ENCODE peak calls at places on chromosomes 16 and 17, in six cellular contexts. One of them, this sample, is unnamed.

GRCh38 chr16:67537270-67537635 is 8.6 kb downstream of the RIPOR1 start:
- DNase-seq in lower leg skin: peak
- DNase-seq in sigmoid colon: peak
- DNase-seq in mesenchymal stem cell: peak
- DNase-seq in fibroblast of pulmonary artery: peak
- DNase-seq in HL-60: no peak
- DNase-seq in this sample: peak

GRCh38 chr17:38724337-38724988 is 5.7 kb upstream of the CISD3 start:
- DNase-seq in lower leg skin: no peak
- DNase-seq in sigmoid colon: peak
- DNase-seq in mesenchymal stem cell: no peak
- DNase-seq in fibroblast of pulmonary artery: no peak
- DNase-seq in HL-60: no peak
- DNase-seq in this sample: no peak

GRCh38 chr16:89918453-89919347 is at the start of gene MC1R:
- DNase-seq in lower leg skin: no peak
- DNase-seq in sigmoid colon: no peak
- DNase-seq in mesenchymal stem cell: peak
- DNase-seq in fibroblast of pulmonary artery: peak
- DNase-seq in HL-60: no peak
- DNase-seq in this sample: peak

GRCh38 chr16:48124266-48124665 is 31.5 kb downstream of the ABCC12 start:
- DNase-seq in lower leg skin: no peak
- DNase-seq in sigmoid colon: no peak
- DNase-seq in mesenchymal stem cell: no peak
- DNase-seq in fibroblast of pulmonary artery: no peak
- DNase-seq in HL-60: no peak
- DNase-seq in this sample: no peak

GRCh38 chr17:3167574-3167973 is 29.7 kb upstream of the OR1A2 start:
- DNase-seq in lower leg skin: no peak
- DNase-seq in sigmoid colon: no peak
- DNase-seq in mesenchymal stem cell: no peak
- DNase-seq in fibroblast of pulmonary artery: no peak
- DNase-seq in HL-60: peak
- DNase-seq in this sample: no peak

GRCh38 chr17:40070895-40071719 is 8.3 kb downstream of the THRA start:
- DNase-seq in lower leg skin: no peak
- DNase-seq in sigmoid colon: peak
- DNase-seq in mesenchymal stem cell: no peak
- DNase-seq in fibroblast of pulmonary artery: no peak
- DNase-seq in HL-60: no peak
- DNase-seq in this sample: no peak

GRCh38 chr17:80892019-80892855 is 99.4 kb upstream of the CHMP6 start:
- DNase-seq in lower leg skin: peak
- DNase-seq in sigmoid colon: peak
- DNase-seq in mesenchymal stem cell: peak
- DNase-seq in fibroblast of pulmonary artery: peak
- DNase-seq in HL-60: peak
- DNase-seq in this sample: peak

GRCh38 chr16:259226-259625 is 16.5 kb downstream of the RGS11 start:
- DNase-seq in lower leg skin: no peak
- DNase-seq in sigmoid colon: no peak
- DNase-seq in mesenchymal stem cell: no peak
- DNase-seq in fibroblast of pulmonary artery: no peak
- DNase-seq in HL-60: no peak
- DNase-seq in this sample: no peak

GRCh38 chr16:14454391-14454790 is 175.7 kb downstream of the PARN start:
- DNase-seq in lower leg skin: no peak
- DNase-seq in sigmoid colon: no peak
- DNase-seq in mesenchymal stem cell: no peak
- DNase-seq in fibroblast of pulmonary artery: peak
- DNase-seq in HL-60: no peak
- DNase-seq in this sample: peak

GRCh38 chr17:21176996-21177395 is 37.0 kb downstream of the TMEM11 start:
- DNase-seq in lower leg skin: no peak
- DNase-seq in sigmoid colon: peak
- DNase-seq in mesenchymal stem cell: no peak
- DNase-seq in fibroblast of pulmonary artery: no peak
- DNase-seq in HL-60: no peak
- DNase-seq in this sample: no peak

GRCh38 chr17:6544770-6545169 is 11.6 kb downstream of the PITPNM3 start:
- DNase-seq in lower leg skin: no peak
- DNase-seq in sigmoid colon: no peak
- DNase-seq in mesenchymal stem cell: no peak
- DNase-seq in fibroblast of pulmonary artery: no peak
- DNase-seq in HL-60: no peak
- DNase-seq in this sample: no peak

GRCh38 chr16:70649300-70649699 is 2.9 kb downstream of the IL34 start:
- DNase-seq in lower leg skin: no peak
- DNase-seq in sigmoid colon: no peak
- DNase-seq in mesenchymal stem cell: no peak
- DNase-seq in fibroblast of pulmonary artery: no peak
- DNase-seq in HL-60: no peak
- DNase-seq in this sample: no peak

GRCh38 chr16:89599451-89599858 is 14.0 kb upstream of the DPEP1 start:
- DNase-seq in lower leg skin: no peak
- DNase-seq in sigmoid colon: no peak
- DNase-seq in mesenchymal stem cell: no peak
- DNase-seq in fibroblast of pulmonary artery: no peak
- DNase-seq in HL-60: no peak
- DNase-seq in this sample: no peak

GRCh38 chr16:87675111-87675510 is 72.8 kb downstream of the JPH3 start:
- DNase-seq in lower leg skin: no peak
- DNase-seq in sigmoid colon: no peak
- DNase-seq in mesenchymal stem cell: no peak
- DNase-seq in fibroblast of pulmonary artery: no peak
- DNase-seq in HL-60: no peak
- DNase-seq in this sample: no peak

GRCh38 chr16:74607310-74607966 is 524 bp upstream of the GLG1 start:
- DNase-seq in lower leg skin: no peak
- DNase-seq in sigmoid colon: no peak
- DNase-seq in mesenchymal stem cell: no peak
- DNase-seq in fibroblast of pulmonary artery: no peak
- DNase-seq in HL-60: no peak
- DNase-seq in this sample: no peak

GRCh38 chr17:58416396-58416795 is 938 bp downstream of the RNF43 start:
- DNase-seq in lower leg skin: no peak
- DNase-seq in sigmoid colon: no peak
- DNase-seq in mesenchymal stem cell: no peak
- DNase-seq in fibroblast of pulmonary artery: no peak
- DNase-seq in HL-60: no peak
- DNase-seq in this sample: no peak

GRCh38 chr17:47801906-47802305 is 19.7 kb downstream of the OSBPL7 start:
- DNase-seq in lower leg skin: no peak
- DNase-seq in sigmoid colon: no peak
- DNase-seq in mesenchymal stem cell: no peak
- DNase-seq in fibroblast of pulmonary artery: no peak
- DNase-seq in HL-60: no peak
- DNase-seq in this sample: no peak

GRCh38 chr16:67000384-67001158 is 12.2 kb downstream of the CES4A start:
- DNase-seq in lower leg skin: peak
- DNase-seq in sigmoid colon: peak
- DNase-seq in mesenchymal stem cell: peak
- DNase-seq in fibroblast of pulmonary artery: peak
- DNase-seq in HL-60: peak
- DNase-seq in this sample: peak

GRCh38 chr17:62671553-62671952 is 44.1 kb downstream of the MRC2 start:
- DNase-seq in lower leg skin: peak
- DNase-seq in sigmoid colon: peak
- DNase-seq in mesenchymal stem cell: no peak
- DNase-seq in fibroblast of pulmonary artery: no peak
- DNase-seq in HL-60: no peak
- DNase-seq in this sample: no peak

GRCh38 chr17:34226011-34226410 is 29.1 kb upstream of the CCL2 start:
- DNase-seq in lower leg skin: no peak
- DNase-seq in sigmoid colon: no peak
- DNase-seq in mesenchymal stem cell: no peak
- DNase-seq in fibroblast of pulmonary artery: no peak
- DNase-seq in HL-60: no peak
- DNase-seq in this sample: no peak

GRCh38 chr17:73657473-73658116 is 13.3 kb upstream of the SDK2 start:
- DNase-seq in lower leg skin: no peak
- DNase-seq in sigmoid colon: no peak
- DNase-seq in mesenchymal stem cell: peak
- DNase-seq in fibroblast of pulmonary artery: peak
- DNase-seq in HL-60: no peak
- DNase-seq in this sample: peak

GRCh38 chr16:86618431-86619262 is 40.3 kb downstream of the FOXL1 start:
- DNase-seq in lower leg skin: no peak
- DNase-seq in sigmoid colon: no peak
- DNase-seq in mesenchymal stem cell: peak
- DNase-seq in fibroblast of pulmonary artery: no peak
- DNase-seq in HL-60: no peak
- DNase-seq in this sample: no peak

GRCh38 chr17:32275060-32276042 is 9.7 kb downstream of the RHBDL3 start:
- DNase-seq in lower leg skin: no peak
- DNase-seq in sigmoid colon: no peak
- DNase-seq in mesenchymal stem cell: peak
- DNase-seq in fibroblast of pulmonary artery: peak
- DNase-seq in HL-60: peak
- DNase-seq in this sample: peak

GRCh38 chr17:43399839-43400328 is 1.1 kb downstream of the ARL4D start:
- DNase-seq in lower leg skin: no peak
- DNase-seq in sigmoid colon: peak
- DNase-seq in mesenchymal stem cell: no peak
- DNase-seq in fibroblast of pulmonary artery: no peak
- DNase-seq in HL-60: no peak
- DNase-seq in this sample: no peak

GRCh38 chr16:14015461-14015860 is 55.7 kb upstream of the MRTFB start:
- DNase-seq in lower leg skin: no peak
- DNase-seq in sigmoid colon: no peak
- DNase-seq in mesenchymal stem cell: no peak
- DNase-seq in fibroblast of pulmonary artery: no peak
- DNase-seq in HL-60: no peak
- DNase-seq in this sample: no peak

GRCh38 chr17:39165178-39165843 is 650 bp downstream of the ARL5C start:
- DNase-seq in lower leg skin: no peak
- DNase-seq in sigmoid colon: no peak
- DNase-seq in mesenchymal stem cell: no peak
- DNase-seq in fibroblast of pulmonary artery: no peak
- DNase-seq in HL-60: no peak
- DNase-seq in this sample: no peak

GRCh38 chr16:49658491-49658890 is 197.4 kb downstream of the ZNF423 start:
- DNase-seq in lower leg skin: no peak
- DNase-seq in sigmoid colon: no peak
- DNase-seq in mesenchymal stem cell: no peak
- DNase-seq in fibroblast of pulmonary artery: no peak
- DNase-seq in HL-60: no peak
- DNase-seq in this sample: no peak

GRCh38 chr16:31258366-31258765 is 1.4 kb upstream of the ITGAM start:
- DNase-seq in lower leg skin: no peak
- DNase-seq in sigmoid colon: no peak
- DNase-seq in mesenchymal stem cell: no peak
- DNase-seq in fibroblast of pulmonary artery: no peak
- DNase-seq in HL-60: no peak
- DNase-seq in this sample: no peak

GRCh38 chr17:82884923-82885322 is 45.1 kb upstream of the ZNF750 start:
- DNase-seq in lower leg skin: no peak
- DNase-seq in sigmoid colon: no peak
- DNase-seq in mesenchymal stem cell: no peak
- DNase-seq in fibroblast of pulmonary artery: no peak
- DNase-seq in HL-60: no peak
- DNase-seq in this sample: no peak
- H3K4me3 ChIP-seq in lower leg skin: no peak
- H3K4me3 ChIP-seq in sigmoid colon: no peak
- H3K4me3 ChIP-seq in mesenchymal stem cell: no peak
- H3K4me3 ChIP-seq in fibroblast of pulmonary artery: no peak
- H3K4me3 ChIP-seq in HL-60: no peak
- H3K4me3 ChIP-seq in this sample: no peak

DNA sequence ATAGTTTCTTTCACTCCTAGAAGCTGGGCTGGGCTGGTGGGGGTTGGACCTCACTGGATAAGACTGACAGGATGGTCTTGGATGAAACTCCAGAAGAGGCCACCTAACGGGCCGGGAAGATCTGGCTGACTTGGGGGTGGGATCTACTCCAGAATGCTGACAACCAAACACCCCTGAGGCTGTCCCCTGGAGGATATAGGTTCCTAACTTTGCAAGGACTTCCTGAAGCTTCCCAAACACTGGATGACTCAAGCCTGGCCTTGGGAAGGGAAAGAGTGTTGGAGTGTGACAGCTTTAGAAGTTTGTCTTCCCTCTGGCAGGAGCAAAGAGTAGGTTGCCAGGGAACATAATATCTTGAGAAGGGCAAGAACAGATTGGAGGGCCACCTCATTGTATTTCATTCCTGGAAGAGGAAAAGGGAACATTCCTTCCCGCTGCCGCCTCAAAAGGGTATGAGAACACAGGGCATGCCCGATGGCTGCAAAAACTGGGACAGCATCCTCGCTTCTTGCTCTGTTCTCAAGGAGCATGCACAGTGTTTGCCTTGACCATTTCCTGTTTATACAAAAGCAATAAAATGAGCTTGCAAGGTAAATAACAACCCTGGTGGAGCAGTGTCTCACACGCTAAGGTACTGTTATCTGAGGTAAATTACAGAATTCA is 6.8 kb upstream of the CYB5B start:
- DNase-seq in lower leg skin: no peak
- DNase-seq in sigmoid colon: no peak
- DNase-seq in mesenchymal stem cell: peak
- DNase-seq in fibroblast of pulmonary artery: peak
- DNase-seq in HL-60: no peak
- DNase-seq in this sample: no peak
- H3K4me3 ChIP-seq in lower leg skin: no peak
- H3K4me3 ChIP-seq in sigmoid colon: no peak
- H3K4me3 ChIP-seq in mesenchymal stem cell: no peak
- H3K4me3 ChIP-seq in fibroblast of pulmonary artery: no peak
- H3K4me3 ChIP-seq in HL-60: no peak
- H3K4me3 ChIP-seq in this sample: no peak

GRCh38 chr17:56595831-56596740 is 2.6 kb downstream of the NOG start:
- DNase-seq in lower leg skin: no peak
- DNase-seq in sigmoid colon: no peak
- DNase-seq in mesenchymal stem cell: peak
- DNase-seq in fibroblast of pulmonary artery: no peak
- DNase-seq in HL-60: no peak
- DNase-seq in this sample: no peak

GRCh38 chr17:56598471-56598870 is 5.0 kb downstream of the NOG start:
- DNase-seq in lower leg skin: no peak
- DNase-seq in sigmoid colon: no peak
- DNase-seq in mesenchymal stem cell: peak
- DNase-seq in fibroblast of pulmonary artery: no peak
- DNase-seq in HL-60: no peak
- DNase-seq in this sample: no peak

GRCh38 chr17:56594528-56595418 is 1.3 kb downstream of the NOG start:
- DNase-seq in lower leg skin: no peak
- DNase-seq in sigmoid colon: no peak
- DNase-seq in mesenchymal stem cell: peak
- DNase-seq in fibroblast of pulmonary artery: no peak
- DNase-seq in HL-60: peak
- DNase-seq in this sample: no peak

GRCh38 chr17:56597495-56597990 is 4.0 kb downstream of the NOG start:
- DNase-seq in lower leg skin: no peak
- DNase-seq in sigmoid colon: no peak
- DNase-seq in mesenchymal stem cell: peak
- DNase-seq in fibroblast of pulmonary artery: no peak
- DNase-seq in HL-60: no peak
- DNase-seq in this sample: no peak

GRCh38 chr17:56596741-56597494 is 3.4 kb downstream of the NOG start:
- DNase-seq in lower leg skin: no peak
- DNase-seq in sigmoid colon: no peak
- DNase-seq in mesenchymal stem cell: peak
- DNase-seq in fibroblast of pulmonary artery: no peak
- DNase-seq in HL-60: no peak
- DNase-seq in this sample: no peak
- H3K4me3 ChIP-seq in lower leg skin: no peak
- H3K4me3 ChIP-seq in sigmoid colon: peak
- H3K4me3 ChIP-seq in mesenchymal stem cell: peak
- H3K4me3 ChIP-seq in fibroblast of pulmonary artery: no peak
- H3K4me3 ChIP-seq in HL-60: peak
- H3K4me3 ChIP-seq in this sample: no peak

GRCh38 chr16:56637814-56638750 is at the start of gene MT1A:
- DNase-seq in lower leg skin: peak
- DNase-seq in sigmoid colon: peak
- DNase-seq in mesenchymal stem cell: peak
- DNase-seq in fibroblast of pulmonary artery: peak
- DNase-seq in HL-60: no peak
- DNase-seq in this sample: peak
- H3K4me3 ChIP-seq in lower leg skin: no peak
- H3K4me3 ChIP-seq in sigmoid colon: peak
- H3K4me3 ChIP-seq in mesenchymal stem cell: peak
- H3K4me3 ChIP-seq in fibroblast of pulmonary artery: peak
- H3K4me3 ChIP-seq in HL-60: no peak
- H3K4me3 ChIP-seq in this sample: peak

This sample was measured in choroid plexus epithelial cell.